ENCODE peak calls at places on chromosome 14, in nine cellular contexts. One of them, this sample, is unnamed.

GRCh38 chr14:57382283-57382682 is 8.1 kb upstream of the NAA30 start:
- DNase-seq in spleen: no peak
- DNase-seq in IMR-90: peak
- DNase-seq in breast epithelium: no peak
- DNase-seq in stomach: no peak
- DNase-seq in H54: no peak
- DNase-seq in adrenal gland: no peak
- DNase-seq in erythroblast: no peak
- DNase-seq in uterus: no peak
- DNase-seq in this sample: no peak

GRCh38 chr14:77185093-77185465 is 3.5 kb downstream of the TMEM63C start:
- DNase-seq in spleen: no peak
- DNase-seq in IMR-90: no peak
- DNase-seq in breast epithelium: no peak
- DNase-seq in stomach: no peak
- DNase-seq in H54: no peak
- DNase-seq in adrenal gland: peak
- DNase-seq in erythroblast: no peak
- DNase-seq in uterus: no peak
- DNase-seq in this sample: no peak

GRCh38 chr14:98494582-98494981 is 777.4 kb downstream of the BCL11B start:
- DNase-seq in spleen: no peak
- DNase-seq in IMR-90: no peak
- DNase-seq in breast epithelium: no peak
- DNase-seq in stomach: no peak
- DNase-seq in H54: no peak
- DNase-seq in adrenal gland: no peak
- DNase-seq in erythroblast: no peak
- DNase-seq in uterus: no peak
- DNase-seq in this sample: peak

GRCh38 chr14:98963610-98964009 is 308.4 kb downstream of the BCL11B start:
- DNase-seq in spleen: no peak
- DNase-seq in IMR-90: no peak
- DNase-seq in breast epithelium: no peak
- DNase-seq in stomach: no peak
- DNase-seq in H54: no peak
- DNase-seq in adrenal gland: no peak
- DNase-seq in erythroblast: no peak
- DNase-seq in uterus: no peak
- DNase-seq in this sample: no peak

GRCh38 chr14:94614802-94615201 is 2.6 kb downstream of the SERPINA3 start:
- DNase-seq in spleen: peak
- DNase-seq in IMR-90: no peak
- DNase-seq in breast epithelium: no peak
- DNase-seq in stomach: no peak
- DNase-seq in H54: no peak
- DNase-seq in adrenal gland: no peak
- DNase-seq in erythroblast: no peak
- DNase-seq in uterus: no peak
- DNase-seq in this sample: no peak

GRCh38 chr14:20334017-20334416 is 938 bp upstream of the CCNB1IP1 start:
- DNase-seq in spleen: no peak
- DNase-seq in IMR-90: no peak
- DNase-seq in breast epithelium: no peak
- DNase-seq in stomach: no peak
- DNase-seq in H54: no peak
- DNase-seq in adrenal gland: no peak
- DNase-seq in erythroblast: no peak
- DNase-seq in uterus: no peak
- DNase-seq in this sample: no peak

GRCh38 chr14:25887251-25887908 is 710.5 kb downstream of the NOVA1 start:
- DNase-seq in spleen: no peak
- DNase-seq in IMR-90: no peak
- DNase-seq in breast epithelium: no peak
- DNase-seq in stomach: no peak
- DNase-seq in H54: no peak
- DNase-seq in adrenal gland: no peak
- DNase-seq in erythroblast: no peak
- DNase-seq in uterus: no peak
- DNase-seq in this sample: no peak

GRCh38 chr14:65361920-65362319 is 50.6 kb upstream of the FUT8 start:
- DNase-seq in spleen: no peak
- DNase-seq in IMR-90: peak
- DNase-seq in breast epithelium: no peak
- DNase-seq in stomach: peak
- DNase-seq in H54: no peak
- DNase-seq in adrenal gland: no peak
- DNase-seq in erythroblast: no peak
- DNase-seq in uterus: no peak
- DNase-seq in this sample: no peak

GRCh38 chr14:58557242-58557641 is 80.5 kb upstream of the DACT1 start:
- DNase-seq in spleen: no peak
- DNase-seq in IMR-90: peak
- DNase-seq in breast epithelium: no peak
- DNase-seq in stomach: no peak
- DNase-seq in H54: no peak
- DNase-seq in adrenal gland: no peak
- DNase-seq in erythroblast: no peak
- DNase-seq in uterus: no peak
- DNase-seq in this sample: no peak

GRCh38 chr14:36509056-36509917 is 10.7 kb downstream of the NKX2-1 start:
- DNase-seq in spleen: no peak
- DNase-seq in IMR-90: no peak
- DNase-seq in breast epithelium: no peak
- DNase-seq in stomach: no peak
- DNase-seq in H54: no peak
- DNase-seq in adrenal gland: no peak
- DNase-seq in erythroblast: no peak
- DNase-seq in uterus: no peak
- DNase-seq in this sample: no peak

GRCh38 chr14:104130974-104131651 is 7.3 kb upstream of the KIF26A start:
- DNase-seq in spleen: peak
- DNase-seq in IMR-90: peak
- DNase-seq in breast epithelium: peak
- DNase-seq in stomach: peak
- DNase-seq in H54: peak
- DNase-seq in adrenal gland: peak
- DNase-seq in erythroblast: peak
- DNase-seq in uterus: no peak
- DNase-seq in this sample: peak

GRCh38 chr14:102654298-102654697 is 61.8 kb downstream of the RCOR1 start:
- DNase-seq in spleen: no peak
- DNase-seq in IMR-90: no peak
- DNase-seq in breast epithelium: no peak
- DNase-seq in stomach: no peak
- DNase-seq in H54: no peak
- DNase-seq in adrenal gland: no peak
- DNase-seq in erythroblast: no peak
- DNase-seq in uterus: no peak
- DNase-seq in this sample: no peak

GRCh38 chr14:40679256-40679655 is 927.4 kb upstream of the LRFN5 start:
- DNase-seq in spleen: no peak
- DNase-seq in IMR-90: no peak
- DNase-seq in breast epithelium: no peak
- DNase-seq in stomach: no peak
- DNase-seq in H54: no peak
- DNase-seq in adrenal gland: no peak
- DNase-seq in erythroblast: no peak
- DNase-seq in uterus: no peak
- DNase-seq in this sample: no peak

GRCh38 chr14:48955857-48956256 is 630.3 kb downstream of the RPS29 start:
- DNase-seq in spleen: no peak
- DNase-seq in IMR-90: no peak
- DNase-seq in breast epithelium: no peak
- DNase-seq in stomach: no peak
- DNase-seq in H54: no peak
- DNase-seq in adrenal gland: no peak
- DNase-seq in erythroblast: no peak
- DNase-seq in uterus: no peak
- DNase-seq in this sample: no peak

DNA sequence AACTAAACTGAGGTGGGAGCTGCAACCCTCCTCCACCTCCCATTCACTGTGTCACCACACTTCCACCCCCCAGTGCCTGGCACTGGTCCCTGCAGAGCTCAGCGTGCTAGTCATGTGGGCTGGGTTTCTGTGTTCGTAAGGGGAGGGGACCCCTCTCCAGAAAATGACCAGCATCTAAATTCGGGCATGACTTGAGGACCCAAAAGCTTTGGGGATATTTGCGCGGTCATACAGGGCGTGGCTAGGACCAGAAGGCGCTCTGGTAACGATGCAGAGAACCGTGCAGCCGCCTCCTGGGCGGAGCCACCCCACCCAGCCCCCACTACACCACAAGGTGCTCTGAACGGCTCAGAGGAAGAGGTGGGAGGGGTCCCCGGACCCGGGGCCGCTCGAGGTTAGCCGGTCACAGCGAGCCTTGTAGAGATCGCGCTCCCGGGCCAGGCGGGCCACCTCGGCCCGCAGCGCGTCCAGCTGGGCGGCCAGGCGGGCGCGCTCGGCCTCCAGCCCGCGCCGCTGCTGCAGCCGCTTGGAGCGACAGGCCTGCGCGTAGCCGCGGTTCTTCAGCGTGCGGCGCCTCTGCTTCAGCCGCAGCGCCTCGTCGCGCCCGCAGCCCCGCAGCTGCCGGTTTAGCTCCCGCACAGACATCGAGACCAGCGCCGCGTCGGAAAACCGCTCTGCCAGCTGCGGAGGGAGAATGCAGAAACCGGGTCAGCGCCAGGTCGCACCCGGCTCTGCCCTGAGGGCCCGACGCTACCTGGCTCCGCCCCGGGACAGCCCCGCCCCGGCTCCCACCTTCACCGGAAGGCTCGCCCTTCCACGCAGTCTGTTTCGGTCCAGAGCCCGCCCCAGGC is 9.8 kb downstream of the CPNE6 start:
- DNase-seq in spleen: peak
- DNase-seq in IMR-90: no peak
- DNase-seq in breast epithelium: no peak
- DNase-seq in stomach: peak
- DNase-seq in H54: peak
- DNase-seq in adrenal gland: peak
- DNase-seq in erythroblast: peak
- DNase-seq in uterus: peak
- DNase-seq in this sample: peak
- TF ChIP-seq POLR2A in spleen: peak
- TF ChIP-seq POLR2A in IMR-90: no peak
- TF ChIP-seq POLR2A in breast epithelium: no peak
- TF ChIP-seq POLR2A in stomach: no peak
- TF ChIP-seq POLR2A in H54: peak
- TF ChIP-seq POLR2A in adrenal gland: no peak
- TF ChIP-seq POLR2A in erythroblast: no peak
- TF ChIP-seq POLR2A in uterus: no peak
- TF ChIP-seq POLR2A in this sample: no peak

GRCh38 chr14:55129086-55129427 is at the start of gene LGALS3:
- DNase-seq in spleen: peak
- DNase-seq in IMR-90: peak
- DNase-seq in breast epithelium: peak
- DNase-seq in stomach: peak
- DNase-seq in H54: peak
- DNase-seq in adrenal gland: peak
- DNase-seq in erythroblast: peak
- DNase-seq in uterus: peak
- DNase-seq in this sample: peak
- TF ChIP-seq POLR2A in spleen: no peak
- TF ChIP-seq POLR2A in IMR-90: peak
- TF ChIP-seq POLR2A in breast epithelium: no peak
- TF ChIP-seq POLR2A in stomach: no peak
- TF ChIP-seq POLR2A in H54: peak
- TF ChIP-seq POLR2A in adrenal gland: peak
- TF ChIP-seq POLR2A in erythroblast: peak
- TF ChIP-seq POLR2A in uterus: peak
- TF ChIP-seq POLR2A in this sample: peak

GRCh38 chr14:96799489-96800056 is 2.4 kb downstream of the VRK1 start:
- DNase-seq in spleen: no peak
- DNase-seq in IMR-90: no peak
- DNase-seq in breast epithelium: no peak
- DNase-seq in stomach: no peak
- DNase-seq in H54: no peak
- DNase-seq in adrenal gland: no peak
- DNase-seq in erythroblast: peak
- DNase-seq in uterus: no peak
- DNase-seq in this sample: no peak
- TF ChIP-seq POLR2A in spleen: no peak
- TF ChIP-seq POLR2A in IMR-90: no peak
- TF ChIP-seq POLR2A in breast epithelium: no peak
- TF ChIP-seq POLR2A in stomach: no peak
- TF ChIP-seq POLR2A in H54: no peak
- TF ChIP-seq POLR2A in adrenal gland: no peak
- TF ChIP-seq POLR2A in erythroblast: no peak
- TF ChIP-seq POLR2A in uterus: no peak
- TF ChIP-seq POLR2A in this sample: no peak

GRCh38 chr14:88868558-88869159 is 44.2 kb downstream of the TTC8 start:
- DNase-seq in spleen: no peak
- DNase-seq in IMR-90: peak
- DNase-seq in breast epithelium: no peak
- DNase-seq in stomach: no peak
- DNase-seq in H54: no peak
- DNase-seq in adrenal gland: no peak
- DNase-seq in erythroblast: peak
- DNase-seq in uterus: no peak
- DNase-seq in this sample: peak

GRCh38 chr14:88870777-88871176 is 46.3 kb downstream of the TTC8 start:
- DNase-seq in spleen: no peak
- DNase-seq in IMR-90: no peak
- DNase-seq in breast epithelium: no peak
- DNase-seq in stomach: no peak
- DNase-seq in H54: no peak
- DNase-seq in adrenal gland: no peak
- DNase-seq in erythroblast: no peak
- DNase-seq in uterus: no peak
- DNase-seq in this sample: no peak

GRCh38 chr14:88866305-88866704 is 41.9 kb downstream of the TTC8 start:
- DNase-seq in spleen: no peak
- DNase-seq in IMR-90: peak
- DNase-seq in breast epithelium: no peak
- DNase-seq in stomach: no peak
- DNase-seq in H54: no peak
- DNase-seq in adrenal gland: no peak
- DNase-seq in erythroblast: no peak
- DNase-seq in uterus: no peak
- DNase-seq in this sample: no peak

GRCh38 chr14:88872976-88873375 is 48.5 kb downstream of the TTC8 start:
- DNase-seq in spleen: no peak
- DNase-seq in IMR-90: no peak
- DNase-seq in breast epithelium: no peak
- DNase-seq in stomach: no peak
- DNase-seq in H54: no peak
- DNase-seq in adrenal gland: no peak
- DNase-seq in erythroblast: no peak
- DNase-seq in uterus: no peak
- DNase-seq in this sample: no peak

DNA sequence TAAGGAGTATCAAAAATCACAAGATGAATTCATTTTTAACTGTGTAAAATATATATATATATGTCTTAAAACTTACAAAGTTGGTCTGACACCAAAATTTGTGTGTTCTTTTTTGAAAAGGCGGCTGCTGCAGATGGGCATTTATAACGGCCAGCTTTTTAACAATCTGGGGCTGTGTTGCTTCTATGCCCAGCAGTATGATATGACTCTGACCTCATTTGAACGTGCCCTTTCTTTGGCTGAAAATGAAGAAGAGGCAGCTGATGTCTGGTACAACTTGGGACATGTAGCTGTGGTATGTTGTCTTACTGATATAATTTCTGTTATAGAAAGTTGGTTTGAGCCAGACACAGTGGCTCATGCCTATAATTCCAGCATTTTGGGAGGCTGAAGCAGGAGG is 47.0 kb downstream of the TTC8 start:
- DNase-seq in spleen: no peak
- DNase-seq in IMR-90: no peak
- DNase-seq in breast epithelium: no peak
- DNase-seq in stomach: no peak
- DNase-seq in H54: no peak
- DNase-seq in adrenal gland: no peak
- DNase-seq in erythroblast: no peak
- DNase-seq in uterus: no peak
- DNase-seq in this sample: no peak
- TF ChIP-seq POLR2A in spleen: no peak
- TF ChIP-seq POLR2A in IMR-90: no peak
- TF ChIP-seq POLR2A in breast epithelium: no peak
- TF ChIP-seq POLR2A in stomach: no peak
- TF ChIP-seq POLR2A in H54: no peak
- TF ChIP-seq POLR2A in adrenal gland: no peak
- TF ChIP-seq POLR2A in erythroblast: no peak
- TF ChIP-seq POLR2A in uterus: no peak
- TF ChIP-seq POLR2A in this sample: no peak

This sample was measured in NB4.